ENCODE peak calls at places on chromosomes 2 and 18, in ten cellular contexts. N, Z, T, E, P, M, A, R, K and Q are unnamed samples.

GRCh38 chr2:13390676-13391075 is 673.9 kb downstream of the TRIB2 start:
- ATAC-seq in N (no peak), Z (no peak), T (no peak), E (no peak), P (no peak), M (no peak), A (no peak), R (no peak), K (no peak), Q (no peak)

GRCh38 chr2:222561151-222561550 is 94.7 kb downstream of the FARSB start:
- ATAC-seq in N (no peak), Z (no peak), T (no peak), E (no peak), P (no peak), M (no peak), A (no peak), R (no peak), K (no peak), Q (no peak)

GRCh38 chr2:241893265-241893664 is 23.7 kb downstream of the RTP5 start:
- ATAC-seq in N (no peak), Z (no peak), T (no peak), E (no peak), P (no peak), M (no peak), A (no peak), R (no peak), K (no peak), Q (no peak)

GRCh38 chr2:224059178-224059577 is 20.1 kb upstream of the SERPINE2 start:
- ATAC-seq in N (no peak), Z (no peak), T (no peak), E (no peak), P (no peak), M (no peak), A (no peak), R (no peak), K (no peak), Q (peak)

GRCh38 chr2:168632733-168633132 is 169.7 kb upstream of the NOSTRIN start:
- ATAC-seq in N (peak), Z (no peak), T (peak), E (no peak), P (peak), M (no peak), A (peak), R (peak), K (peak), Q (no peak)

GRCh38 chr18:29041976-29042375 is 865.0 kb upstream of the CDH2 start:
- ATAC-seq in N (no peak), Z (no peak), T (no peak), E (no peak), P (no peak), M (no peak), A (no peak), R (no peak), K (no peak), Q (no peak)

GRCh38 chr2:29063646-29064372 is 10.5 kb downstream of the PCARE start:
- ATAC-seq in N (peak), Z (no peak), T (no peak), E (no peak), P (peak), M (no peak), A (no peak), R (no peak), K (no peak), Q (no peak)

GRCh38 chr2:197165020-197165419 is 145.6 kb downstream of the ANKRD44 start:
- ATAC-seq in N (no peak), Z (no peak), T (no peak), E (no peak), P (no peak), M (no peak), A (no peak), R (no peak), K (no peak), Q (no peak)

GRCh38 chr2:229752970-229753729 is 38.8 kb upstream of the DNER start:
- ATAC-seq in N (no peak), Z (no peak), T (no peak), E (no peak), P (no peak), M (no peak), A (no peak), R (no peak), K (peak), Q (no peak)